ENCODE peak calls at places on chromosome 6, in four cellular contexts. One of them, this sample, is unnamed.

GRCh38 chr6:108596947-108597346 is 36.2 kb downstream of the FOXO3 start:
- DNase-seq in stimulated activated CD4-positive, alpha-beta T cell treated with anti-CD3 and anti-CD28 coated beads, Interleukin-4, amount 100 ng/mL, for 24 hours: no peak
- DNase-seq in NCI-H774: no peak
- DNase-seq in activated gamma-delta T cell treated with Interleukin-2 at 50 U/mL for 16 hours: no peak
- DNase-seq in this sample: no peak

GRCh38 chr6:6700871-6701270 is 112.4 kb downstream of the LY86 start:
- DNase-seq in stimulated activated CD4-positive, alpha-beta T cell treated with anti-CD3 and anti-CD28 coated beads, Interleukin-4, amount 100 ng/mL, for 24 hours: no peak
- DNase-seq in NCI-H774: no peak
- DNase-seq in activated gamma-delta T cell treated with Interleukin-2 at 50 U/mL for 16 hours: no peak
- DNase-seq in this sample: no peak

GRCh38 chr6:25883536-25883935 is 9.5 kb upstream of the SLC17A3 start:
- DNase-seq in stimulated activated CD4-positive, alpha-beta T cell treated with anti-CD3 and anti-CD28 coated beads, Interleukin-4, amount 100 ng/mL, for 24 hours: no peak
- DNase-seq in NCI-H774: no peak
- DNase-seq in activated gamma-delta T cell treated with Interleukin-2 at 50 U/mL for 16 hours: no peak
- DNase-seq in this sample: no peak

GRCh38 chr6:139567095-139567494 is 192.6 kb upstream of the CITED2 start:
- DNase-seq in stimulated activated CD4-positive, alpha-beta T cell treated with anti-CD3 and anti-CD28 coated beads, Interleukin-4, amount 100 ng/mL, for 24 hours: no peak
- DNase-seq in NCI-H774: no peak
- DNase-seq in activated gamma-delta T cell treated with Interleukin-2 at 50 U/mL for 16 hours: no peak
- DNase-seq in this sample: no peak

GRCh38 chr6:32982084-32982701 is 13.8 kb downstream of the BRD2 start:
- DNase-seq in stimulated activated CD4-positive, alpha-beta T cell treated with anti-CD3 and anti-CD28 coated beads, Interleukin-4, amount 100 ng/mL, for 24 hours: no peak
- DNase-seq in NCI-H774: peak
- DNase-seq in activated gamma-delta T cell treated with Interleukin-2 at 50 U/mL for 16 hours: no peak
- DNase-seq in this sample: no peak

GRCh38 chr6:3663081-3663480 is 88.4 kb downstream of the PXDC1 start:
- DNase-seq in stimulated activated CD4-positive, alpha-beta T cell treated with anti-CD3 and anti-CD28 coated beads, Interleukin-4, amount 100 ng/mL, for 24 hours: no peak
- DNase-seq in NCI-H774: no peak
- DNase-seq in activated gamma-delta T cell treated with Interleukin-2 at 50 U/mL for 16 hours: no peak
- DNase-seq in this sample: no peak

GRCh38 chr6:149925974-149926777 is 3.3 kb upstream of the RAET1G start:
- DNase-seq in stimulated activated CD4-positive, alpha-beta T cell treated with anti-CD3 and anti-CD28 coated beads, Interleukin-4, amount 100 ng/mL, for 24 hours: peak
- DNase-seq in NCI-H774: peak
- DNase-seq in activated gamma-delta T cell treated with Interleukin-2 at 50 U/mL for 16 hours: peak
- DNase-seq in this sample: peak

GRCh38 chr6:158002249-158002950 is 20.7 kb downstream of the SYNJ2 start:
- DNase-seq in stimulated activated CD4-positive, alpha-beta T cell treated with anti-CD3 and anti-CD28 coated beads, Interleukin-4, amount 100 ng/mL, for 24 hours: no peak
- DNase-seq in NCI-H774: no peak
- DNase-seq in activated gamma-delta T cell treated with Interleukin-2 at 50 U/mL for 16 hours: no peak
- DNase-seq in this sample: no peak

GRCh38 chr6:8574311-8574710 is 139.0 kb upstream of the SLC35B3 start:
- DNase-seq in stimulated activated CD4-positive, alpha-beta T cell treated with anti-CD3 and anti-CD28 coated beads, Interleukin-4, amount 100 ng/mL, for 24 hours: no peak
- DNase-seq in NCI-H774: no peak
- DNase-seq in activated gamma-delta T cell treated with Interleukin-2 at 50 U/mL for 16 hours: no peak
- DNase-seq in this sample: no peak

This sample was measured in immature natural killer cell.